ENCODE peak calls at places on chromosomes 12 and 14, in four cellular contexts. D is brain microvascular endothelial cell, U is small intestine, Q is cardiac muscle cell. W is an unnamed sample.

GRCh38 chr12:48105321-48105866 is 485 bp downstream of the SENP1 start:
- DNase-seq in D (peak; percentile 7), U (peak; percentile 20), Q (no peak), W (peak; percentile 74)

GRCh38 chr14:33934043-33934750 is 16.7 kb downstream of the EGLN3 start:
- DNase-seq in D (no peak), U (no peak), Q (no peak), W (no peak)

GRCh38 chr14:67557118-67557517 is 24.0 kb downstream of the PLEKHH1 start:
- DNase-seq in D (no peak), U (no peak), Q (no peak), W (no peak)

GRCh38 chr14:105214324-105214915 is 33.3 kb upstream of the NUDT14 start:
- DNase-seq in D (no peak), U (no peak), Q (no peak), W (no peak)

GRCh38 chr12:76031414-76032042 is at the start of gene PHLDA1:
- DNase-seq in D (peak; percentile 95), U (peak; percentile 77), Q (peak; percentile 95), W (peak; percentile 96)

GRCh38 chr12:69527506-69528272 is 57.5 kb downstream of the FRS2 start:
- DNase-seq in D (peak; percentile 60), U (no peak), Q (no peak), W (no peak)

GRCh38 chr12:47458273-47458672 is 247.6 kb downstream of the RPAP3 start:
- DNase-seq in D (no peak), U (peak; percentile 3), Q (no peak), W (no peak)

GRCh38 chr14:94412671-94413638 is 24.6 kb upstream of the SERPINA1 start:
- DNase-seq in D (no peak), U (peak; percentile 37), Q (no peak), W (peak; percentile 13)

GRCh38 chr12:120010661-120011230 is 21.7 kb downstream of the BICDL1 start:
- DNase-seq in D (no peak), U (no peak), Q (no peak), W (no peak)

GRCh38 chr14:28671425-28671824 is 95.2 kb upstream of the FOXG1 start:
- DNase-seq in D (no peak), U (no peak), Q (no peak), W (no peak)

GRCh38 chr12:87982208-87982607 is 47.0 kb downstream of the C12orf50 start:
- DNase-seq in D (peak; percentile 35), U (no peak), Q (no peak), W (no peak)

GRCh38 chr12:94571556-94571955 is 78.8 kb downstream of the TMCC3 start:
- DNase-seq in D (peak; percentile 77), U (peak; percentile 97), Q (peak; percentile 44), W (no peak)

GRCh38 chr12:52231305-52232232 is 1.5 kb upstream of the KRT7 start:
- DNase-seq in D (no peak), U (no peak), Q (no peak), W (no peak)

GRCh38 chr14:79278798-79279644 is 932.3 kb downstream of the DIO2 start:
- DNase-seq in D (peak; percentile 88), U (peak; percentile 85), Q (peak; percentile 96), W (no peak)

DNA sequence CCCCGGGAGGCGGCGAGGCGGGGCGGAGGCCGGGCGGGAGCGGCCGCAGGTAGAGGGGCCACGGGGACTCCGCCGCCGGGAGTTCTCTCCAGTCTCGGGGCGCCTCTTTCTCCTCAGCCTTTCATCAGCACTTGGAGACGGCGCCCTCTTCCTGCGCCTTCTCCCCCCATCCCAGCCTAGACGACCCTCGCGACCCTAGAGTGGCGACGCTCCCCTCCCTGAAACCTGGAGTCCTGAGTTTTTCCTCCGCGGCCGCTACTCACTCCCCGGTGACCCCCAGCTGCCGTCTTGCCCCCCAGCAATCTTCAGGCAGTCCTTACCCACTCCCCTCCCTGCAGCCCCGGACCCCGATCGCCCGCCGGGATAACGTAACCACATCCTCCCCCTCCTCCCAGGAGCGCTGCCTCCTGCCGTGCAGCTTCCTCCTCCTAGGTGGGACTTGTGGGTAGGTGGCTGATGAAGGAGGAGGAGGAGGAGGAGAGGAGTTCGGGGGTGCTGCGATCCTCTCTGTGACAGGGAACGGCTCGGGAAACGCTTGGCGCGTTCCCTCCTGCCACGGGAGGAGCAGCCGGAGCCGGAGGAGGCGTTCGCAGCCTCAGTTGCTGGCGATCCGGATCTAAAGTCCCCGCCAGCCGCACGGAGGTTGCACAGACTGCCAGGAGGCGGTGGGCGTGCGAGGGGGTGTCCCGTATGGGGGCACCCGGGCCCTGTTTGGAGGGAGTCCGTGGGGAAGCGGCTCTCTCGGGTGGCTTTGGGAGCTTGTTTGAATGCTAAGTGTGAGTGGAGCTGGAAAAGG is 889 bp downstream of the PLEKHA5 start:
- DNase-seq in D (no peak), U (peak; percentile 37), Q (peak; percentile 54), W (no peak)
- H3K4me3 ChIP-seq in D (peak overlapping the region; percentile 87), U (peak overlapping the region; percentile 94), Q (peak overlapping the region; percentile 100), W (peak overlapping the region; percentile 64)

GRCh38 chr14:77642407-77642806 is 26.0 kb upstream of the SPTLC2 start:
- DNase-seq in D (no peak), U (no peak), Q (no peak), W (no peak)

GRCh38 chr14:77638738-77639137 is 22.3 kb upstream of the SPTLC2 start:
- DNase-seq in D (peak; percentile 97), U (peak; percentile 75), Q (no peak), W (no peak)

GRCh38 chr14:77641207-77641533 is 24.7 kb upstream of the SPTLC2 start:
- DNase-seq in D (no peak), U (no peak), Q (no peak), W (no peak)

GRCh38 chr14:77645520-77646230 is 29.2 kb upstream of the SPTLC2 start:
- DNase-seq in D (no peak), U (peak; percentile 67), Q (no peak), W (no peak)

GRCh38 chr14:77641534-77642341 is 25.3 kb upstream of the SPTLC2 start:
- DNase-seq in D (peak; percentile 40), U (peak; percentile 69), Q (no peak), W (peak; percentile 81)
- H3K4me3 ChIP-seq in D (peak overlapping the region; percentile 51), U (peak overlapping the region; percentile 42), Q (no peak overlapping the region), W (peak overlapping the region; percentile 79)

GRCh38 chr14:60515696-60516284 is 6.8 kb downstream of the SIX6 start:
- DNase-seq in D (no peak), U (no peak), Q (peak; percentile 40), W (no peak)

GRCh38 chr14:60510976-60511599 is 2.1 kb downstream of the SIX6 start:
- DNase-seq in D (no peak), U (no peak), Q (no peak), W (no peak)

GRCh38 chr14:60512952-60513554 is 4.1 kb downstream of the SIX6 start:
- DNase-seq in D (no peak), U (no peak), Q (no peak), W (no peak)

GRCh38 chr14:60515244-60515695 is 6.3 kb downstream of the SIX6 start:
- DNase-seq in D (no peak), U (no peak), Q (no peak), W (no peak)

GRCh38 chr14:60514378-60515243 is 5.7 kb downstream of the SIX6 start:
- DNase-seq in D (no peak), U (no peak), Q (peak; percentile 57), W (no peak)
- H3K4me3 ChIP-seq in D (peak overlapping the region; percentile 39), U (peak overlapping the region; percentile 16), Q (peak overlapping the region; percentile 33), W (no peak overlapping the region)

GRCh38 chr12:121827351-121828099 is 23.7 kb downstream of the SETD1B start:
- DNase-seq in D (no peak), U (no peak), Q (no peak), W (no peak)

GRCh38 chr12:121828306-121828705 is 24.5 kb downstream of the SETD1B start:
- DNase-seq in D (no peak), U (no peak), Q (no peak), W (no peak)

GRCh38 chr12:121830134-121830533 is 26.3 kb downstream of the SETD1B start:
- DNase-seq in D (no peak), U (no peak), Q (no peak), W (no peak)

GRCh38 chr12:121829250-121829918 is 25.6 kb downstream of the SETD1B start:
- DNase-seq in D (no peak), U (no peak), Q (no peak), W (no peak)

GRCh38 chr12:121828826-121829225 is 25.0 kb downstream of the SETD1B start:
- DNase-seq in D (no peak), U (no peak), Q (no peak), W (no peak)
- H3K4me3 ChIP-seq in D (no peak overlapping the region), U (no peak overlapping the region), Q (no peak overlapping the region), W (no peak overlapping the region)

GRCh38 chr14:50060871-50061663 is 55.3 kb downstream of the VCPKMT start:
- DNase-seq in D (peak; percentile 93), U (no peak), Q (no peak), W (peak; percentile 87)
- H3K4me3 ChIP-seq in D (peak overlapping the region; percentile 26), U (no peak overlapping the region), Q (no peak overlapping the region), W (peak overlapping the region; percentile 67)

DNA sequence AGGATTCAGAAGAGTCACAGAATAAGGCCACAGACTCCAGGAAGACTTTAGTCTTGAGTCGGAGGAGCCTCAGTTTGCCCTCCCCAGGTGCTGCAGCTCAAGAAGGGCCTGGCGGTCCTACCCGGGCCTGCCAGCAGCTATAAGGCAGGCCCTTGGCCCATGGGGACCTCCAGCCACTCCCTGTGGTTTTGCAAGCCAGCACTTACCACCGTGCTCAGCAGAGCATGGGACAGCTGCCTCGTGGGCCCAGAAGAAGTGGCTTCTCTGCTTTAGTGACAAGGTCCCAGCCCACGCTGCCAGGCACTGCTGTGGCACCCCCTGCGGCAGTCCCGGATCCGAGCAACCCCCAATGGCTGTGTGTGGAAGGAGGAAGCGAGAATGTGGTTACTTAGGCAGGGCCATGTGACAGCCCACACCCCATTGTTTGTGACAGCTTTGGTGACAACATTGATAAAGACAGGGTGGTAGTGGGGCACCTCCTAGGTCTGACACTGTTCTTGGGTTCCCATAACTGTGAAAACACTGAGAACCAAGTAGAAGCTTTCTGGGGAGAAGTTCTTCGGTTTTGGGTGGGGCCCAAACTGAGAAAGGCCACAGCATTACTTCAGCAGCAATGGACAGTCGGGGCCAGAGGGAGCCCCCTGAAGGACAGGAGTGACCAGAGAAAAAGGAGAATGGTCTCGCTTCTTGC is at the start of gene SELPLG:
- DNase-seq in D (no peak), U (peak; percentile 59), Q (no peak), W (peak; percentile 98)
- H3K4me3 ChIP-seq in D (no peak within 1 kb of the TSS), U (peak within 1 kb of the TSS; percentile 35), Q (no peak within 1 kb of the TSS), W (peak within 1 kb of the TSS; percentile 74)

W was measured in GM12865.